ENCODE peak calls at places on chromosomes 4 and X, in five cellular contexts. T is HCT116, F is K562, J is H1, Q is HepG2. N is an unnamed sample.

GRCh38 chr4:73573794-73574528 is 46.3 kb downstream of the RASSF6 start:
- DNase-seq in T (peak), F (peak), J (peak), Q (peak), N (peak)

GRCh38 chrX:110442631-110443030 is 84.0 kb downstream of the RTL9 start:
- DNase-seq in T (no peak), F (peak), J (no peak), Q (peak), N (no peak)

GRCh38 chr4:88908003-88908402 is 149.0 kb downstream of the FAM13A start:
- DNase-seq in T (no peak), F (no peak), J (no peak), Q (no peak), N (no peak)

GRCh38 chr4:168540865-168541607 is 44.2 kb downstream of the PALLD start:
- DNase-seq in T (peak), F (no peak), J (no peak), Q (no peak), N (no peak)

GRCh38 chr4:183240581-183241321 is 79.3 kb downstream of the CLDN22 start:
- DNase-seq in T (no peak), F (no peak), J (no peak), Q (no peak), N (no peak)

GRCh38 chrX:9882669-9883446 is 84.3 kb upstream of the CLDN34 start:
- DNase-seq in T (no peak), F (no peak), J (no peak), Q (no peak), N (no peak)

GRCh38 chrX:72016881-72017783 is 106.5 kb downstream of the NHSL2 start:
- DNase-seq in T (no peak), F (no peak), J (peak), Q (no peak), N (no peak)

GRCh38 chr4:24473309-24473721 is 111.0 kb downstream of the DHX15 start:
- DNase-seq in T (no peak), F (no peak), J (peak), Q (no peak), N (no peak)

GRCh38 chr4:4788573-4788972 is 70.9 kb upstream of the MSX1 start:
- DNase-seq in T (no peak), F (no peak), J (no peak), Q (no peak), N (no peak)

GRCh38 chrX:56588397-56589188 is 25.2 kb downstream of the UBQLN2 start:
- DNase-seq in T (no peak), F (no peak), J (no peak), Q (no peak), N (no peak)

GRCh38 chr4:113445286-113445685 is 316.3 kb downstream of the CAMK2D start:
- DNase-seq in T (no peak), F (no peak), J (no peak), Q (no peak), N (no peak)

GRCh38 chr4:8556341-8557150 is 23.6 kb upstream of the GPR78 start:
- DNase-seq in T (no peak), F (no peak), J (no peak), Q (no peak), N (no peak)

GRCh38 chr4:181688886-181689285 is 554.3 kb upstream of the TENM3 start:
- DNase-seq in T (no peak), F (no peak), J (no peak), Q (no peak), N (no peak)

GRCh38 chrX:46927718-46928117 is 15.5 kb downstream of the JADE3 start:
- DNase-seq in T (no peak), F (no peak), J (no peak), Q (no peak), N (no peak)

GRCh38 chr4:141425124-141425523 is 204.4 kb downstream of the ZNF330 start:
- DNase-seq in T (peak), F (no peak), J (no peak), Q (no peak), N (no peak)

GRCh38 chr4:188117631-188118030 is 8.2 kb upstream of the TRIML2 start:
- DNase-seq in T (no peak), F (no peak), J (no peak), Q (no peak), N (no peak)

GRCh38 chrX:47174846-47175587 is 18.6 kb upstream of the UBA1 start:
- DNase-seq in T (no peak), F (no peak), J (no peak), Q (no peak), N (no peak)

GRCh38 chrX:40151211-40152172 is 53.7 kb upstream of the BCOR start:
- DNase-seq in T (no peak), F (peak), J (peak), Q (no peak), N (no peak)

GRCh38 chr4:24850669-24851068 is 55.3 kb downstream of the SOD3 start:
- DNase-seq in T (no peak), F (no peak), J (no peak), Q (no peak), N (no peak)

GRCh38 chrX:96453139-96453538 is 231.5 kb upstream of the DIAPH2 start:
- DNase-seq in T (no peak), F (no peak), J (no peak), Q (peak), N (peak)

GRCh38 chrX:154457491-154458115 is 478 bp upstream of the PLXNA3 start:
- DNase-seq in T (no peak), F (peak), J (peak), Q (no peak), N (no peak)

GRCh38 chrX:154458954-154459829 is 1.1 kb downstream of the PLXNA3 start:
- DNase-seq in T (no peak), F (no peak), J (no peak), Q (no peak), N (no peak)

GRCh38 chrX:154459843-154460242 is 1.8 kb downstream of the PLXNA3 start:
- DNase-seq in T (no peak), F (peak), J (no peak), Q (no peak), N (no peak)

GRCh38 chrX:154460326-154460725 is 2.2 kb downstream of the PLXNA3 start:
- DNase-seq in T (no peak), F (no peak), J (no peak), Q (no peak), N (no peak)

GRCh38 chrX:154458116-154458953 is at the start of gene PLXNA3:
- DNase-seq in T (no peak), F (peak), J (peak), Q (no peak), N (no peak)
- TF ChIP-seq SRF in T (no peak), F (no peak), J (no peak), Q (no peak), N (no peak)

GRCh38 chrX:34132028-34132427 is at the start of gene FAM47A:
- DNase-seq in T (no peak), F (no peak), J (no peak), Q (no peak), N (no peak)
- TF ChIP-seq SRF in T (no peak), F (no peak), J (no peak), Q (no peak), N (no peak)

GRCh38 chrX:113384628-113385027 is 544.0 kb upstream of the AMOT start:
- DNase-seq in T (no peak), F (no peak), J (no peak), Q (no peak), N (no peak)
- TF ChIP-seq SRF in T (no peak), F (no peak), J (no peak), Q (no peak), N (no peak)

GRCh38 chrX:101430457-101431078 is 22.5 kb downstream of the HNRNPH2 start:
- DNase-seq in T (no peak), F (no peak), J (no peak), Q (no peak), N (no peak)

GRCh38 chrX:101427954-101428353 is 19.9 kb downstream of the HNRNPH2 start:
- DNase-seq in T (no peak), F (no peak), J (no peak), Q (no peak), N (no peak)

GRCh38 chrX:101429934-101430333 is 21.9 kb downstream of the HNRNPH2 start:
- DNase-seq in T (no peak), F (no peak), J (no peak), Q (no peak), N (no peak)
- TF ChIP-seq SRF in T (no peak), F (no peak), J (no peak), Q (no peak), N (no peak)

GRCh38 chr4:82515705-82516104 is 46.1 kb downstream of the TMEM150C start:
- DNase-seq in T (no peak), F (no peak), J (no peak), Q (no peak), N (no peak)
- TF ChIP-seq SRF in T (no peak), F (no peak), J (no peak), Q (no peak), N (no peak)

DNA sequence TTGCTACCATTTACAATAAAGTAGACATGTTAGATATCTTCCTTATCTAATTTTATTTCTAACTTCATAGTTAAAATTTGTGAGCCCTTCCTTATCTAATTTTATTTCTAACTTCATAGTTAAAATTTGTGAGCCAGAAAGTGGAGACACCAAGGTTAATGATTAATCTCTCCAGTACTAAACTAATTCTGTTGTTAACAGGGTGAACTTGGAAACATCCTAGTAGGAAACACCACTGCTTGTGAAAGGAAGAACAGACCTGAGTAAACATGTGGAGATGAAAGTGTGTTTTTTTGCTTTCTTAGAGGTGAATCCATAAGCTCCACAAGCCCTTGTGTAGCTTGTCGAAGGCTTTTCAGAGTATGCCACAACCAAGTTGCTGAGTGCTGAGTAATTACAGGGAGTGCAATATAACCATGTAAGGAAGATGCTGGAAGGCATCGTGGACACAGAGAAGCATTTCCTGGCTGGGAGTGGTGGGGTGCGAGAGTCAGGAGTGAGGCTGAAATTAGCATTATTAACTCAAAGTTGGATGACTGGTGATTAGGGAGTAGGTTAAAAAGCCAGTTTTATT is 118.6 kb upstream of the NEIL3 start:
- DNase-seq in T (no peak), F (no peak), J (no peak), Q (no peak), N (no peak)
- TF ChIP-seq SRF in T (no peak), F (no peak), J (no peak), Q (no peak), N (no peak)

N was measured in GM12878.